ENCODE peak calls at places on chromosomes 4 and X, in six cellular contexts. O is pancreas, S is GM10248, W is hepatocyte, A is Panc1, L is dorsolateral prefrontal cortex. Y is an unnamed sample.

GRCh38 chrX:43970528-43970927 is 2.7 kb downstream of the NDP start:
- DNase-seq in S (no peak), L (no peak), W (no peak), A (no peak), O (no peak), Y (no peak)

GRCh38 chr4:189162073-189162789 is 778.4 kb upstream of the FRG1 start:
- DNase-seq in S (no peak), L (no peak), W (no peak), O (no peak), A (no peak), Y (no peak)

GRCh38 chr4:133555671-133556070 is 406.6 kb downstream of the PCDH10 start:
- DNase-seq in W (no peak), L (no peak), S (no peak), O (no peak), A (no peak), Y (no peak)

GRCh38 chr4:65367306-65367705 is 303.0 kb downstream of the EPHA5 start:
- DNase-seq in L (no peak), A (no peak), W (no peak), O (no peak), S (no peak), Y (no peak)

GRCh38 chrX:13470680-13470967 is 98.8 kb upstream of the EGFL6 start:
- DNase-seq in O (no peak), A (no peak), L (no peak), S (no peak), W (no peak), Y (no peak)

GRCh38 chr4:55736605-55737183 is 82.9 kb upstream of the EXOC1L start:
- DNase-seq in S (peak; percentile 17), O (no peak), L (no peak), W (no peak), A (no peak), Y (no peak)

GRCh38 chr4:109432676-109433075 is 939 bp upstream of the SEC24B start:
- DNase-seq in S (no peak), L (no peak), W (peak; percentile 57), A (no peak), O (no peak), Y (no peak)

GRCh38 chr4:147760695-147761094 is 28.8 kb downstream of the ARHGAP10 start:
- DNase-seq in O (peak; percentile 53), L (no peak), S (no peak), A (no peak), W (no peak), Y (no peak)

GRCh38 chrX:47217121-47217851 is 1.2 kb upstream of the CDK16 start:
- DNase-seq in S (no peak), O (peak; percentile 38), W (peak; percentile 82), L (peak; percentile 23), A (no peak), Y (no peak)

GRCh38 chrX:151970661-151971060 is 3.8 kb downstream of the GABRE start:
- DNase-seq in L (no peak), A (no peak), W (peak; percentile 28), O (peak; percentile 33), S (no peak), Y (no peak)

GRCh38 chr4:1842993-1843448 is 12.9 kb downstream of the LETM1 start:
- DNase-seq in L (no peak), S (no peak), A (no peak), O (no peak), W (no peak), Y (no peak)

GRCh38 chrX:1767026-1767425 is 152.2 kb downstream of the ASMT start:
- DNase-seq in L (no peak), A (no peak), O (no peak), S (no peak), W (no peak), Y (no peak)

GRCh38 chr4:21888195-21888976 is 60.2 kb downstream of the KCNIP4 start:
- DNase-seq in W (peak; percentile 12), A (no peak), S (no peak), O (no peak), L (no peak), Y (no peak)

GRCh38 chr4:140755811-140756291 is 334 bp downstream of the TBC1D9 start:
- DNase-seq in L (peak; percentile 63), O (peak; percentile 52), W (peak; percentile 70), S (peak; percentile 57), A (no peak), Y (no peak)

GRCh38 chrX:148856505-148856904 is 356.1 kb downstream of the AFF2 start:
- DNase-seq in A (no peak), S (no peak), W (no peak), L (no peak), O (no peak), Y (no peak)

GRCh38 chr4:29046166-29046565 is 1674.0 kb upstream of the PCDH7 start:
- DNase-seq in A (no peak), L (no peak), W (no peak), O (no peak), S (no peak), Y (no peak)

GRCh38 chr4:141962486-141962885 is 326.1 kb downstream of the IL15 start:
- DNase-seq in W (no peak), S (no peak), A (no peak), O (no peak), L (no peak), Y (no peak)

GRCh38 chrX:133660356-133660755 is 245.1 kb upstream of the GPC4 start:
- DNase-seq in S (no peak), A (no peak), O (no peak), W (no peak), L (no peak), Y (no peak)

GRCh38 chr4:138609943-138610350 is 367.8 kb upstream of the SLC7A11 start:
- DNase-seq in A (no peak), S (peak; percentile 28), L (no peak), W (no peak), O (no peak), Y (no peak)

GRCh38 chrX:7115557-7115956 is 32.0 kb upstream of the STS start:
- DNase-seq in S (no peak), W (no peak), L (no peak), A (no peak), O (no peak), Y (no peak)

DNA sequence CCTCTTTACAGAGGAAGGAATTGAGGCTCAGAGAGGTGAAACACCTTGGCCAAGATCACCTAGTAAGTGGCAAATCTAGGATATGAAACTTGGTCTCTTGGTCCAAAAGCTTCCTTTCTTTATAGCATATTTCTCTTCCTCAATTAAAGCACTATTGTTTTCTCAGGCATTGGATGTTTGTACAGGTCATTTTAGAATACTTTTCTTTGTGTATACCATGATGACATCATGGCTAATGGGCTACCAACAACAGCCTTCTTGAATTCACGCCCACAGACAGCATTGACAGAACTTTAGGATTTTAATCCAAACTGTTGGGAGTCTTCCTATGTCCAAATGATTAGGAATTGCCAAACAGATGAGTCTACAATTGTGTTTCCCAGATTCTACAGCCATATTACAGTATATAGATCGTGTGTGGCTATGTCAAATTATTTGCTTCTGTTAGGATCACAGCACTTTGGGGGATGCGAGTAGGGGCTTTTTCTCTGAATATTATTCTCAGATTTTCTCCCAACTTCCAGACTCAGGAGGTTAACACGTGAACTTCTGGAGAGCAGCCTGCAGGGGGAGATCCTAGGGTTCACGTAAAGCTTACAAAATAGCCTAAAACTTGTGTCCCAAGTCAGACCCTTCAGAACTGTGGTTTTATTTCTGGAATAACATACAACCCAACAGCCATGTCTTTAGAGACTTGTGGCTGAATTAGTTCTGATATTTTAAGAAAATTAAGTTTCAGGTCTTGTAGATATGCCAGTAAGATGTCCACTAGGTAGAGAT is 191.8 kb downstream of the SHROOM3 start:
- DNase-seq in S (no peak), L (no peak), O (no peak), W (no peak), A (no peak), Y (no peak)
- TF ChIP-seq CTCF in S (no peak), L (no peak), O (no peak), W (no peak), A (peak; percentile 26), Y (peak; percentile 27)

DNA sequence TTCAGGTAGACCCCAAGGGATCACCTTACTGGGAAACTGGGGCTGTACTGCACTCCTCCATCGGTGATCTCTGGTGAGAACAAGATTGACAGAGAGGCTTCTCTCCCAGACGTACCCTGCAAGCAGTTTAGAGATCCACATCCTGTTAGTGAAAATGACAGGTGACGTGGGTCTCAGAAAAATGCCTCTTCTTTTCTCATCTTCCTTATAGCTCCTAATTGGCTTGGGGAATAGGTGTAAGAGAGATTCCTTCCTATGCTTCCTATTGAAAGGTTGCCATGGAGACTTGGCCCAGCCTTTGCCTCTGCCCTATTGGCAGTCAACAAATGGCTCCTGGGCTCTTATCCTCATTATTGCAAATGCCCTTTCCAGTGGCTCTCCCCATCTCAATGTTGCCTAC is 26.4 kb upstream of the DGKK start:
- DNase-seq in L (no peak), O (no peak), S (no peak), W (no peak), A (no peak), Y (no peak)
- TF ChIP-seq CTCF in L (no peak), O (no peak), S (no peak), W (no peak), A (no peak), Y (no peak)

GRCh38 chr4:164949448-164950118 is 27.9 kb downstream of the TRIM61 start:
- DNase-seq in S (no peak), W (peak; percentile 11), O (no peak), A (no peak), L (no peak), Y (no peak)
- TF ChIP-seq CTCF in S (peak; percentile 19), W (peak; percentile 18), O (no peak), A (peak; percentile 31), L (peak; percentile 14), Y (no peak)

GRCh38 chr4:73967891-73968290 is 13.9 kb downstream of the PF4 start:
- DNase-seq in L (no peak), O (no peak), S (no peak), A (no peak), W (no peak), Y (no peak)

GRCh38 chr4:73964862-73965611 is 16.8 kb downstream of the PF4 start:
- DNase-seq in S (no peak), W (peak; percentile 41), L (no peak), A (no peak), O (peak; percentile 30), Y (no peak)

GRCh38 chr4:73962724-73963123 is 19.1 kb downstream of the PF4 start:
- DNase-seq in O (no peak), S (no peak), W (no peak), L (no peak), A (no peak), Y (no peak)
- TF ChIP-seq CTCF in O (no peak), S (no peak), W (no peak), L (no peak), A (no peak), Y (no peak)

DNA sequence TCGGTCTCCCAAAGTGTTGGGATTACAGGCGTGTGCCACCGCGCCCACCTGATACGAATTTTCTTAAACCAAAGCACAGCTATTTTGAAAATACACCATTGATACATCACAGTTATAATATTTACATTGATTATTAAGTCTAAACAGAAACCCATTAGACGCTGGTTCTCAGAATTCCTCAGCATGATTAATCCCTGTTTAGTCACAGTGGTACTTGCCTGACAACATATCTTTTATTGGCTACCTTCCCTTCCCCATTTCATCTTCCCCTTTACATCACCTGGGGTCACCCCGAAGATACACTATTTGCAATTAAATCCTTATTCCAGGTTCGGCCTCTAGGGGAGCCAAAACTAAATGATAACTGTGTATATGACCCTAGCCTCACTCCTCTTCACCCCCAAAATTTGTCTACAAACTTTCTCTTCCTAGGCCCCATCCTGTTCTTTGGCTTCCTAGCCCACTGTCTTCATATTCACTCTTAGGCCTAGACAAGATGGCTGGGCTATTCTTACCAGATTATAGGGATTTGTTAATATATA is 36.8 kb upstream of the IL1RAPL1 start:
- DNase-seq in O (no peak), A (no peak), W (no peak), S (no peak), L (no peak), Y (no peak)
- TF ChIP-seq CTCF in O (no peak), A (no peak), W (no peak), S (no peak), L (no peak), Y (no peak)

GRCh38 chr4:166501941-166502382 is 628.9 kb downstream of the TLL1 start:
- DNase-seq in W (peak; percentile 62), O (peak; percentile 15), S (peak; percentile 11), L (no peak), A (no peak), Y (no peak)
- TF ChIP-seq CTCF in W (peak; percentile 55), O (peak; percentile 9), S (peak; percentile 28), L (no peak), A (peak; percentile 34), Y (peak; percentile 13)

Y was measured in D721Med.